ENCODE peak calls at places on chromosomes 7 and 10, in ten cellular contexts. N, E, T, J, O, V, H, R, A and D are unnamed samples.

GRCh38 chr10:32795598-32796183 is 162.3 kb downstream of the ITGB1 start:
- DNase-seq in N (no peak), E (peak), T (peak), J (peak), O (no peak), V (no peak), H (no peak), R (no peak), A (peak), D (no peak)

GRCh38 chr7:146902728-146903127 is 786.1 kb downstream of the CNTNAP2 start:
- DNase-seq in N (no peak), E (no peak), T (no peak), J (no peak), O (no peak), V (no peak), H (no peak), R (no peak), A (no peak), D (no peak)

GRCh38 chr7:985915-986741 is 3.1 kb downstream of the CYP2W1 start:
- DNase-seq in N (no peak), E (no peak), T (no peak), J (no peak), O (no peak), V (no peak), H (no peak), R (peak), A (peak), D (peak)

GRCh38 chr7:142355328-142355727 is 97.5 kb upstream of the PRSS58 start:
- DNase-seq in N (no peak), E (no peak), T (no peak), J (no peak), O (no peak), V (no peak), H (no peak), R (peak), A (peak), D (no peak)

GRCh38 chr7:2162959-2163358 is 69.8 kb downstream of the MAD1L1 start:
- DNase-seq in N (no peak), E (no peak), T (no peak), J (no peak), O (no peak), V (no peak), H (peak), R (no peak), A (peak), D (no peak)

GRCh38 chr10:122490786-122491680 is 29.7 kb downstream of the HTRA1 start:
- DNase-seq in N (no peak), E (no peak), T (peak), J (peak), O (no peak), V (peak), H (no peak), R (no peak), A (peak), D (no peak)

GRCh38 chr7:43612599-43613589 is 30.0 kb downstream of the STK17A start:
- DNase-seq in N (no peak), E (no peak), T (peak), J (peak), O (no peak), V (no peak), H (no peak), R (peak), A (peak), D (no peak)

GRCh38 chr10:96043895-96044580 is 655 bp downstream of the CCNJ start:
- DNase-seq in N (peak), E (peak), T (peak), J (peak), O (peak), V (peak), H (peak), R (peak), A (peak), D (no peak)

GRCh38 chr7:139697031-139697430 is 80.8 kb downstream of the HIPK2 start:
- DNase-seq in N (no peak), E (peak), T (no peak), J (no peak), O (no peak), V (no peak), H (no peak), R (no peak), A (no peak), D (no peak)

GRCh38 chr10:104076743-104077160 is 8.9 kb downstream of the COL17A1 start:
- DNase-seq in N (no peak), E (peak), T (no peak), J (no peak), O (no peak), V (no peak), H (peak), R (peak), A (peak), D (no peak)

GRCh38 chr10:44278669-44279337 is 106.1 kb downstream of the CXCL12 start:
- DNase-seq in N (peak), E (no peak), T (no peak), J (no peak), O (no peak), V (no peak), H (no peak), R (no peak), A (peak), D (no peak)

GRCh38 chr10:19656420-19657042 is 159.7 kb upstream of the PLXDC2 start:
- DNase-seq in N (no peak), E (no peak), T (no peak), J (no peak), O (no peak), V (no peak), H (no peak), R (no peak), A (peak), D (no peak)